ENCODE peak calls at places on chromosomes 6 and 20, in seven cellular contexts. One of them, this sample, is unnamed.

GRCh38 chr20:47789081-47789998 is 4.1 kb upstream of the SULF2 start:
- DNase-seq in tibial artery: no peak
- DNase-seq in cardiac fibroblast: no peak
- DNase-seq in endothelial cell of umbilical vein: no peak
- DNase-seq in heart right ventricle: no peak
- DNase-seq in mammary epithelial cell: no peak
- DNase-seq in tibial nerve: no peak
- DNase-seq in this sample: no peak

GRCh38 chr6:159529820-159530405 is 163.1 kb downstream of the SOD2 start:
- DNase-seq in tibial artery: no peak
- DNase-seq in cardiac fibroblast: no peak
- DNase-seq in endothelial cell of umbilical vein: no peak
- DNase-seq in heart right ventricle: peak; percentile 29
- DNase-seq in mammary epithelial cell: no peak
- DNase-seq in tibial nerve: no peak
- DNase-seq in this sample: no peak

GRCh38 chr6:10416863-10417641 is 2.2 kb upstream of the TFAP2A start:
- DNase-seq in tibial artery: no peak
- DNase-seq in cardiac fibroblast: no peak
- DNase-seq in endothelial cell of umbilical vein: no peak
- DNase-seq in heart right ventricle: no peak
- DNase-seq in mammary epithelial cell: peak; percentile 61
- DNase-seq in tibial nerve: no peak
- DNase-seq in this sample: no peak

GRCh38 chr6:63460971-63461370 is 111.3 kb upstream of the LOC128125822 start:
- DNase-seq in tibial artery: no peak
- DNase-seq in cardiac fibroblast: no peak
- DNase-seq in endothelial cell of umbilical vein: no peak
- DNase-seq in heart right ventricle: no peak
- DNase-seq in mammary epithelial cell: no peak
- DNase-seq in tibial nerve: no peak
- DNase-seq in this sample: no peak

GRCh38 chr6:137724495-137725211 is 142.4 kb upstream of the TNFAIP3 start:
- DNase-seq in tibial artery: peak; percentile 57
- DNase-seq in cardiac fibroblast: no peak
- DNase-seq in endothelial cell of umbilical vein: no peak
- DNase-seq in heart right ventricle: peak; percentile 37
- DNase-seq in mammary epithelial cell: no peak
- DNase-seq in tibial nerve: peak; percentile 29
- DNase-seq in this sample: no peak

GRCh38 chr20:43821795-43822194 is 92.9 kb upstream of the TOX2 start:
- DNase-seq in tibial artery: no peak
- DNase-seq in cardiac fibroblast: peak; percentile 17
- DNase-seq in endothelial cell of umbilical vein: no peak
- DNase-seq in heart right ventricle: no peak
- DNase-seq in mammary epithelial cell: peak; percentile 25
- DNase-seq in tibial nerve: no peak
- DNase-seq in this sample: no peak

GRCh38 chr6:145562771-145563615 is 172.3 kb downstream of the EPM2A start:
- DNase-seq in tibial artery: no peak
- DNase-seq in cardiac fibroblast: no peak
- DNase-seq in endothelial cell of umbilical vein: no peak
- DNase-seq in heart right ventricle: no peak
- DNase-seq in mammary epithelial cell: no peak
- DNase-seq in tibial nerve: no peak
- DNase-seq in this sample: no peak

GRCh38 chr6:37171141-37171969 is 1.4 kb downstream of the PIM1 start:
- DNase-seq in tibial artery: peak; percentile 55
- DNase-seq in cardiac fibroblast: peak; percentile 61
- DNase-seq in endothelial cell of umbilical vein: peak; percentile 48
- DNase-seq in heart right ventricle: peak; percentile 51
- DNase-seq in mammary epithelial cell: peak; percentile 47
- DNase-seq in tibial nerve: peak; percentile 43
- DNase-seq in this sample: no peak

GRCh38 chr6:113779656-113780055 is 77.5 kb upstream of the MARCKS start:
- DNase-seq in tibial artery: no peak
- DNase-seq in cardiac fibroblast: no peak
- DNase-seq in endothelial cell of umbilical vein: no peak
- DNase-seq in heart right ventricle: no peak
- DNase-seq in mammary epithelial cell: no peak
- DNase-seq in tibial nerve: no peak
- DNase-seq in this sample: no peak

GRCh38 chr20:58584051-58584824 is 66.8 kb upstream of the STX16 start:
- DNase-seq in tibial artery: no peak
- DNase-seq in cardiac fibroblast: no peak
- DNase-seq in endothelial cell of umbilical vein: no peak
- DNase-seq in heart right ventricle: no peak
- DNase-seq in mammary epithelial cell: no peak
- DNase-seq in tibial nerve: no peak
- DNase-seq in this sample: no peak

GRCh38 chr20:461254-462198 is 807 bp downstream of the TBC1D20 start:
- DNase-seq in tibial artery: peak; percentile 31
- DNase-seq in cardiac fibroblast: peak; percentile 59
- DNase-seq in endothelial cell of umbilical vein: peak; percentile 62
- DNase-seq in heart right ventricle: peak; percentile 33
- DNase-seq in mammary epithelial cell: peak; percentile 56
- DNase-seq in tibial nerve: peak; percentile 18
- DNase-seq in this sample: no peak

GRCh38 chr6:157133856-157134255 is 189.5 kb downstream of the TMEM242 start:
- DNase-seq in tibial artery: no peak
- DNase-seq in cardiac fibroblast: no peak
- DNase-seq in endothelial cell of umbilical vein: no peak
- DNase-seq in heart right ventricle: no peak
- DNase-seq in mammary epithelial cell: no peak
- DNase-seq in tibial nerve: no peak
- DNase-seq in this sample: no peak

GRCh38 chr6:137258170-137258569 is 39.0 kb upstream of the IFNGR1 start:
- DNase-seq in tibial artery: no peak
- DNase-seq in cardiac fibroblast: peak; percentile 60
- DNase-seq in endothelial cell of umbilical vein: no peak
- DNase-seq in heart right ventricle: no peak
- DNase-seq in mammary epithelial cell: no peak
- DNase-seq in tibial nerve: no peak
- DNase-seq in this sample: no peak

GRCh38 chr6:165883851-165884640 is 221.0 kb upstream of the PDE10A start:
- DNase-seq in tibial artery: no peak
- DNase-seq in cardiac fibroblast: peak; percentile 53
- DNase-seq in endothelial cell of umbilical vein: no peak
- DNase-seq in heart right ventricle: no peak
- DNase-seq in mammary epithelial cell: no peak
- DNase-seq in tibial nerve: no peak
- DNase-seq in this sample: no peak

GRCh38 chr20:36670665-36671357 is 24.8 kb upstream of the SLA2 start:
- DNase-seq in tibial artery: no peak
- DNase-seq in cardiac fibroblast: no peak
- DNase-seq in endothelial cell of umbilical vein: no peak
- DNase-seq in heart right ventricle: no peak
- DNase-seq in mammary epithelial cell: no peak
- DNase-seq in tibial nerve: no peak
- DNase-seq in this sample: no peak

GRCh38 chr6:111818539-111819226 is 54.6 kb downstream of the FYN start:
- DNase-seq in tibial artery: peak; percentile 47
- DNase-seq in cardiac fibroblast: no peak
- DNase-seq in endothelial cell of umbilical vein: no peak
- DNase-seq in heart right ventricle: no peak
- DNase-seq in mammary epithelial cell: no peak
- DNase-seq in tibial nerve: no peak
- DNase-seq in this sample: no peak

GRCh38 chr6:141744194-141744925 is 388.4 kb upstream of the GJE1 start:
- DNase-seq in tibial artery: no peak
- DNase-seq in cardiac fibroblast: no peak
- DNase-seq in endothelial cell of umbilical vein: no peak
- DNase-seq in heart right ventricle: no peak
- DNase-seq in mammary epithelial cell: no peak
- DNase-seq in tibial nerve: no peak
- DNase-seq in this sample: no peak

GRCh38 chr20:41258489-41258888 is 59.0 kb downstream of the ZHX3 start:
- DNase-seq in tibial artery: no peak
- DNase-seq in cardiac fibroblast: no peak
- DNase-seq in endothelial cell of umbilical vein: no peak
- DNase-seq in heart right ventricle: no peak
- DNase-seq in mammary epithelial cell: no peak
- DNase-seq in tibial nerve: no peak
- DNase-seq in this sample: no peak

GRCh38 chr6:11618533-11618932 is 81.0 kb downstream of the TMEM170B start:
- DNase-seq in tibial artery: no peak
- DNase-seq in cardiac fibroblast: peak; percentile 48
- DNase-seq in endothelial cell of umbilical vein: peak; percentile 65
- DNase-seq in heart right ventricle: no peak
- DNase-seq in mammary epithelial cell: no peak
- DNase-seq in tibial nerve: no peak
- DNase-seq in this sample: no peak

GRCh38 chr6:143504369-143504768 is 7.2 kb downstream of the FUCA2 start:
- DNase-seq in tibial artery: no peak
- DNase-seq in cardiac fibroblast: no peak
- DNase-seq in endothelial cell of umbilical vein: no peak
- DNase-seq in heart right ventricle: no peak
- DNase-seq in mammary epithelial cell: no peak
- DNase-seq in tibial nerve: no peak
- DNase-seq in this sample: no peak

GRCh38 chr6:1609662-1610496 is at the start of gene FOXC1:
- DNase-seq in tibial artery: peak; percentile 93
- DNase-seq in cardiac fibroblast: peak; percentile 95
- DNase-seq in endothelial cell of umbilical vein: peak; percentile 97
- DNase-seq in heart right ventricle: peak; percentile 92
- DNase-seq in mammary epithelial cell: peak; percentile 93
- DNase-seq in tibial nerve: peak; percentile 88
- DNase-seq in this sample: no peak

GRCh38 chr6:127515234-127515793 is 3.8 kb downstream of the MTCL3 start:
- DNase-seq in tibial artery: no peak
- DNase-seq in cardiac fibroblast: peak; percentile 33
- DNase-seq in endothelial cell of umbilical vein: no peak
- DNase-seq in heart right ventricle: no peak
- DNase-seq in mammary epithelial cell: peak; percentile 2
- DNase-seq in tibial nerve: no peak
- DNase-seq in this sample: peak; percentile 49

GRCh38 chr20:59813948-59814834 is 119.2 kb downstream of the SYCP2 start:
- DNase-seq in tibial artery: no peak
- DNase-seq in cardiac fibroblast: no peak
- DNase-seq in endothelial cell of umbilical vein: no peak
- DNase-seq in heart right ventricle: no peak
- DNase-seq in mammary epithelial cell: no peak
- DNase-seq in tibial nerve: no peak
- DNase-seq in this sample: no peak

GRCh38 chr6:112332274-112332673 is 14.9 kb upstream of the RFPL4B start:
- DNase-seq in tibial artery: no peak
- DNase-seq in cardiac fibroblast: no peak
- DNase-seq in endothelial cell of umbilical vein: no peak
- DNase-seq in heart right ventricle: no peak
- DNase-seq in mammary epithelial cell: no peak
- DNase-seq in tibial nerve: no peak
- DNase-seq in this sample: no peak

DNA sequence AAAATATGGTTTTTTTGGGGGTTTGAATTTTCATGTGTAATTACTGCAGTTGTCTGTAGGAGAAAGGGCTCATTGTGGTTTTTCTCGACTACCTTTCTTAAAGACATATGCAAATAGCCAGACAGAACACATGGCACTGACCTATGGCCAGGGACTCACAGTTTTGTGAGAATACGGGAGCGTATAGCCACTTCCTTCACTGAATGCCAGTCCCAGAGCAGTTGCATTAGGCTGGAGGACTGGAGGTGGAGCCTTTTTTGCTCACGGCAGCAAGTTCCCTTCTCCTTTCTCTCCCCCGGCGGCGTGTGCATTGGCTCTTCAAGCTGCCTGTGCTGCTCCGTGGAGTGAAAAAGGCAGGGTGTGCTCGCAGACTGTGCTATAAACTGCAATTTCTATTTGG is 114.9 kb downstream of the AKAP7 start:
- DNase-seq in tibial artery: peak; percentile 64
- DNase-seq in cardiac fibroblast: peak; percentile 50
- DNase-seq in endothelial cell of umbilical vein: peak; percentile 57
- DNase-seq in heart right ventricle: peak; percentile 43
- DNase-seq in mammary epithelial cell: peak; percentile 59
- DNase-seq in tibial nerve: peak; percentile 24
- DNase-seq in this sample: no peak
- TF ChIP-seq CTCF in tibial artery: no peak
- TF ChIP-seq CTCF in cardiac fibroblast: no peak
- TF ChIP-seq CTCF in endothelial cell of umbilical vein: no peak
- TF ChIP-seq CTCF in heart right ventricle: no peak
- TF ChIP-seq CTCF in mammary epithelial cell: no peak
- TF ChIP-seq CTCF in tibial nerve: no peak
- TF ChIP-seq CTCF in this sample: no peak

DNA sequence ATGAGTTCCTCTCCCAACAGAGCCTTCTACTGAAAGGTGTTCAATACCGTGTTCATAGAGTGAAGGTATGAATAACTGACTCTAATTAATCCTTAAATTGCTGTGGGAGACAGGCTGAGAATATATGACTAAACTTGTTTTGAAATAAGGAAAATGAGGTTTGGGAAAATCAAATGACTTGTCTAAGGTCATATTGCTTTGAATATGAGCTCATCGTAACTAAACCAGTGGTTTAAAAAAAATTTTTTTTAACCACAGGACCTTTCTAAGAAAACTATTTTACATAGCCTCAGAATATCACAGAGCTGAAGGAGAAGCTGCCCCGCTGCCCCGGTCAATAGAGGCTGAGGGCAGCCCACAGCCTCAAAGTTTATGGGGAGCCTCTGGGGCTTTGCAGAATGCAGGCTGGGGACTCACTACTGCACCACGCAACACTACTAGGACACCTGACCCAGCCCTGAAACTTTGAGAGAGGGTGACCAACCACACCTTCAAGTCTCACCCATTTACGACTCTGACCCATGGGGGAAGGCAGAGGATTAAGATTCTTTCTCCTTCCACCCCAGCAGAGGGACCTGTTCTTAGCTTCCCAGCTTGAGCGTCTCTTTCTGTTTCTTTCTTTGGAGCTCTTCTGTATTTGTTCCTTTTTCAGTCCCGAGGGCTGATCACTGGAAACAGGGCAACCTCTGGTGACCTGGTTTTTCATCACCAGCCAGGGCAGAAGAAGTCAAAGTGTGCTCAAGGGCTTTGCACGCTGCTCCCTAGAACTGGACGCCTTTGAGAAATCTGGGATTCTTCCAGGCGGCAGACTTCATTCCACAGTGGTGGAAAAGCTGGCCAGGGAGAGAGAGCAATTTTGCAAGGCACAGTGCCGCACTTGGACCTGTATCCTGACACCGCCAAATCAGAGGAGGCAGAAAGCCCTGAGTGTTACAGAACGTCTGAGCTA is 220.2 kb downstream of the ATXN1 start:
- DNase-seq in tibial artery: peak; percentile 56
- DNase-seq in cardiac fibroblast: peak; percentile 18
- DNase-seq in endothelial cell of umbilical vein: no peak
- DNase-seq in heart right ventricle: peak; percentile 29
- DNase-seq in mammary epithelial cell: no peak
- DNase-seq in tibial nerve: peak; percentile 21
- DNase-seq in this sample: no peak
- TF ChIP-seq CTCF in tibial artery: peak; percentile 34
- TF ChIP-seq CTCF in cardiac fibroblast: no peak
- TF ChIP-seq CTCF in endothelial cell of umbilical vein: no peak
- TF ChIP-seq CTCF in heart right ventricle: peak; percentile 35
- TF ChIP-seq CTCF in mammary epithelial cell: no peak
- TF ChIP-seq CTCF in tibial nerve: no peak
- TF ChIP-seq CTCF in this sample: no peak

GRCh38 chr6:48476257-48476656 is 365.3 kb upstream of the PTCHD4 start:
- DNase-seq in tibial artery: no peak
- DNase-seq in cardiac fibroblast: peak; percentile 60
- DNase-seq in endothelial cell of umbilical vein: peak; percentile 45
- DNase-seq in heart right ventricle: no peak
- DNase-seq in mammary epithelial cell: peak; percentile 40
- DNase-seq in tibial nerve: no peak
- DNase-seq in this sample: no peak
- TF ChIP-seq CTCF in tibial artery: no peak
- TF ChIP-seq CTCF in cardiac fibroblast: peak; percentile 36
- TF ChIP-seq CTCF in endothelial cell of umbilical vein: peak; percentile 6
- TF ChIP-seq CTCF in heart right ventricle: peak; percentile 13
- TF ChIP-seq CTCF in mammary epithelial cell: peak; percentile 60
- TF ChIP-seq CTCF in tibial nerve: no peak
- TF ChIP-seq CTCF in this sample: peak; percentile 10

GRCh38 chr20:56964886-56965285 is 301.6 kb downstream of the BMP7 start:
- DNase-seq in tibial artery: no peak
- DNase-seq in cardiac fibroblast: no peak
- DNase-seq in endothelial cell of umbilical vein: no peak
- DNase-seq in heart right ventricle: no peak
- DNase-seq in mammary epithelial cell: no peak
- DNase-seq in tibial nerve: no peak
- DNase-seq in this sample: no peak
- TF ChIP-seq CTCF in tibial artery: no peak
- TF ChIP-seq CTCF in cardiac fibroblast: no peak
- TF ChIP-seq CTCF in endothelial cell of umbilical vein: no peak
- TF ChIP-seq CTCF in heart right ventricle: no peak
- TF ChIP-seq CTCF in mammary epithelial cell: no peak
- TF ChIP-seq CTCF in tibial nerve: no peak
- TF ChIP-seq CTCF in this sample: no peak

This sample was measured in D721Med.